ENCODE peak calls at places on chromosomes 7 and 10, in ten cellular contexts. One of them, this sample, is unnamed.

GRCh38 chr7:15305002-15305600 is 256.7 kb downstream of the AGMO start:
- DNase-seq in fibroblast of pulmonary artery: peak; percentile 66
- DNase-seq in RWPE1: peak; percentile 17
- DNase-seq in BJ: no peak
- DNase-seq in GM13976: peak; percentile 4
- DNase-seq in ascending aorta: no peak
- DNase-seq in glutamatergic neuron: peak; percentile 60
- DNase-seq in sigmoid colon: peak; percentile 72
- DNase-seq in AG10803: peak; percentile 60
- DNase-seq in stomach: peak; percentile 40
- DNase-seq in this sample: peak; percentile 35

GRCh38 chr7:80646088-80646961 is 7.9 kb downstream of the CD36 start:
- DNase-seq in glutamatergic neuron: no peak
- DNase-seq in BJ: no peak
- DNase-seq in fibroblast of pulmonary artery: no peak
- DNase-seq in ascending aorta: no peak
- DNase-seq in stomach: no peak
- DNase-seq in AG10803: no peak
- DNase-seq in sigmoid colon: no peak
- DNase-seq in RWPE1: no peak
- DNase-seq in GM13976: no peak
- DNase-seq in this sample: no peak

GRCh38 chr7:130941322-130942210 is 207.6 kb upstream of the KLF14 start:
- DNase-seq in ascending aorta: no peak
- DNase-seq in BJ: no peak
- DNase-seq in RWPE1: no peak
- DNase-seq in GM13976: no peak
- DNase-seq in AG10803: peak; percentile 61
- DNase-seq in stomach: peak; percentile 67
- DNase-seq in sigmoid colon: no peak
- DNase-seq in fibroblast of pulmonary artery: peak; percentile 53
- DNase-seq in glutamatergic neuron: no peak
- DNase-seq in this sample: no peak

GRCh38 chr7:111958889-111959288 is 247.3 kb downstream of the DOCK4 start:
- DNase-seq in fibroblast of pulmonary artery: no peak
- DNase-seq in AG10803: no peak
- DNase-seq in glutamatergic neuron: peak; percentile 21
- DNase-seq in sigmoid colon: no peak
- DNase-seq in RWPE1: peak; percentile 30
- DNase-seq in BJ: no peak
- DNase-seq in stomach: no peak
- DNase-seq in GM13976: no peak
- DNase-seq in ascending aorta: no peak
- DNase-seq in this sample: no peak

GRCh38 chr7:4282434-4283223 is 399.5 kb upstream of the FOXK1 start:
- DNase-seq in AG10803: no peak
- DNase-seq in fibroblast of pulmonary artery: no peak
- DNase-seq in stomach: no peak
- DNase-seq in sigmoid colon: no peak
- DNase-seq in GM13976: no peak
- DNase-seq in glutamatergic neuron: no peak
- DNase-seq in ascending aorta: no peak
- DNase-seq in BJ: no peak
- DNase-seq in RWPE1: peak; percentile 94
- DNase-seq in this sample: no peak

GRCh38 chr7:140671966-140672365 is 779 bp upstream of the ADCK2 start:
- DNase-seq in sigmoid colon: peak; percentile 48
- DNase-seq in GM13976: no peak
- DNase-seq in stomach: no peak
- DNase-seq in fibroblast of pulmonary artery: no peak
- DNase-seq in RWPE1: no peak
- DNase-seq in AG10803: no peak
- DNase-seq in ascending aorta: no peak
- DNase-seq in BJ: no peak
- DNase-seq in glutamatergic neuron: no peak
- DNase-seq in this sample: no peak

GRCh38 chr10:484441-484924 is 205.0 kb downstream of the DIP2C start:
- DNase-seq in GM13976: peak; percentile 65
- DNase-seq in sigmoid colon: no peak
- DNase-seq in RWPE1: peak; percentile 53
- DNase-seq in ascending aorta: no peak
- DNase-seq in AG10803: peak; percentile 42
- DNase-seq in stomach: peak; percentile 42
- DNase-seq in fibroblast of pulmonary artery: peak; percentile 27
- DNase-seq in glutamatergic neuron: no peak
- DNase-seq in BJ: no peak
- DNase-seq in this sample: peak; percentile 27

GRCh38 chr10:91300011-91300575 is 79.6 kb downstream of the PCGF5 start:
- DNase-seq in ascending aorta: no peak
- DNase-seq in GM13976: no peak
- DNase-seq in glutamatergic neuron: no peak
- DNase-seq in sigmoid colon: no peak
- DNase-seq in RWPE1: no peak
- DNase-seq in fibroblast of pulmonary artery: no peak
- DNase-seq in AG10803: no peak
- DNase-seq in stomach: no peak
- DNase-seq in BJ: no peak
- DNase-seq in this sample: no peak

GRCh38 chr7:100427762-100428198 is 723 bp downstream of the ZCWPW1 start:
- DNase-seq in fibroblast of pulmonary artery: no peak
- DNase-seq in GM13976: no peak
- DNase-seq in glutamatergic neuron: no peak
- DNase-seq in RWPE1: no peak
- DNase-seq in ascending aorta: no peak
- DNase-seq in AG10803: no peak
- DNase-seq in sigmoid colon: no peak
- DNase-seq in BJ: no peak
- DNase-seq in stomach: no peak
- DNase-seq in this sample: no peak

GRCh38 chr7:100430450-100431285 is 1.0 kb downstream of the MEPCE start:
- DNase-seq in fibroblast of pulmonary artery: no peak
- DNase-seq in RWPE1: peak; percentile 38
- DNase-seq in AG10803: peak; percentile 24
- DNase-seq in BJ: no peak
- DNase-seq in sigmoid colon: peak; percentile 73
- DNase-seq in stomach: no peak
- DNase-seq in ascending aorta: no peak
- DNase-seq in GM13976: peak; percentile 46
- DNase-seq in glutamatergic neuron: no peak
- DNase-seq in this sample: peak; percentile 69

GRCh38 chr7:100428199-100428966 is at the start of gene ZCWPW1:
- DNase-seq in stomach: peak; percentile 95
- DNase-seq in AG10803: peak; percentile 98
- DNase-seq in BJ: peak; percentile 81
- DNase-seq in glutamatergic neuron: peak; percentile 93
- DNase-seq in RWPE1: peak; percentile 96
- DNase-seq in ascending aorta: peak; percentile 87
- DNase-seq in fibroblast of pulmonary artery: peak; percentile 99
- DNase-seq in sigmoid colon: peak; percentile 99
- DNase-seq in GM13976: peak; percentile 93
- DNase-seq in this sample: peak; percentile 97

GRCh38 chr7:100429637-100430449 is at the start of gene MEPCE:
- DNase-seq in fibroblast of pulmonary artery: peak; percentile 96
- DNase-seq in ascending aorta: peak; percentile 89
- DNase-seq in AG10803: peak; percentile 96
- DNase-seq in BJ: peak; percentile 72
- DNase-seq in GM13976: peak; percentile 95
- DNase-seq in sigmoid colon: peak; percentile 99
- DNase-seq in stomach: peak; percentile 96
- DNase-seq in glutamatergic neuron: peak; percentile 99
- DNase-seq in RWPE1: peak; percentile 99
- DNase-seq in this sample: peak; percentile 97

DNA sequence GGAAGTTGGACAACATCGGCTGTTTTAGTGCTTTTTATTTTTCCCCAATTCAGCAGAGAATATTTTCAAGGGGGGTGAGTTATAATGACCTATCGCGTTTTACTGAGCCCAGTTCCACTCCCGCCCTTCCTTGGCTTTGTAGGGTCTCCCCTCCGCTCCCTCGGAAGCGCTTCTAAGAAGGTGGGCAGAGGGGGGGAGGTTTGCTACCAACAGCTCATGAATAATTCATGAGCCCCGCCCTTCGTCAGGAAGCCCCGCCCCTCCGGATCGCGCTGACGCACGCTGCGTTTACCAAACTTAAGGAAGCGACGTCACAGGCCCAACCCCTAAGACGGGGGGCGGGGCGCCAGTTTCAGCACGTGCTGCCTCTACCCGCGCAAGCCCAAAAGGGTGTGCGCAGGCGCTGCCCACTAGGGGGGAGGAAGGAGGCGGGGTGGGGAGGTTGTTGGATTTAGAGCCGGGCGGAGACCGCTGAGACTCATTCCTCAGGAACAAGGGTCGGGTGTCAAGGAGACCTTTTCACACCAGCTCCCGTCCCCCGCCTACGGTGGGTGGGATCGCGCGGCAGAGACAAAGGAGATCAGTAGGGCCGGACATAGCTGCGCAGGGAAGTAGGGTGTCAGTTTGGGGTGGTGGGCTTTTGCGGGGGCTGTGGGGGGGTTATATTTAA is 529 bp upstream of the MEPCE start:
- DNase-seq in ascending aorta: peak; percentile 100
- DNase-seq in GM13976: peak; percentile 96
- DNase-seq in RWPE1: peak; percentile 99
- DNase-seq in fibroblast of pulmonary artery: peak; percentile 100
- DNase-seq in AG10803: peak; percentile 100
- DNase-seq in glutamatergic neuron: peak; percentile 100
- DNase-seq in stomach: peak; percentile 100
- DNase-seq in BJ: peak; percentile 98
- DNase-seq in sigmoid colon: peak; percentile 100
- DNase-seq in this sample: peak; percentile 100
- TF ChIP-seq CTCF in ascending aorta: peak; percentile 49
- TF ChIP-seq CTCF in GM13976: no peak
- TF ChIP-seq CTCF in RWPE1: no peak
- TF ChIP-seq CTCF in fibroblast of pulmonary artery: no peak
- TF ChIP-seq CTCF in AG10803: peak; percentile 3
- TF ChIP-seq CTCF in glutamatergic neuron: peak; percentile 63
- TF ChIP-seq CTCF in stomach: no peak
- TF ChIP-seq CTCF in BJ: peak; percentile 5
- TF ChIP-seq CTCF in sigmoid colon: no peak
- TF ChIP-seq CTCF in this sample: no peak

GRCh38 chr10:104255244-104255981 is 721 bp downstream of the GSTO1 start:
- DNase-seq in RWPE1: peak; percentile 65
- DNase-seq in fibroblast of pulmonary artery: peak; percentile 85
- DNase-seq in ascending aorta: no peak
- DNase-seq in glutamatergic neuron: no peak
- DNase-seq in BJ: peak; percentile 63
- DNase-seq in sigmoid colon: no peak
- DNase-seq in GM13976: peak; percentile 62
- DNase-seq in AG10803: peak; percentile 83
- DNase-seq in stomach: no peak
- DNase-seq in this sample: no peak

GRCh38 chr10:104256335-104257080 is 1.8 kb downstream of the GSTO1 start:
- DNase-seq in GM13976: no peak
- DNase-seq in glutamatergic neuron: no peak
- DNase-seq in BJ: no peak
- DNase-seq in ascending aorta: no peak
- DNase-seq in stomach: no peak
- DNase-seq in sigmoid colon: no peak
- DNase-seq in RWPE1: no peak
- DNase-seq in fibroblast of pulmonary artery: peak; percentile 30
- DNase-seq in AG10803: no peak
- DNase-seq in this sample: no peak

GRCh38 chr10:104253576-104254410 is 899 bp upstream of the GSTO1 start:
- DNase-seq in ascending aorta: no peak
- DNase-seq in stomach: no peak
- DNase-seq in GM13976: no peak
- DNase-seq in fibroblast of pulmonary artery: no peak
- DNase-seq in RWPE1: no peak
- DNase-seq in sigmoid colon: no peak
- DNase-seq in glutamatergic neuron: no peak
- DNase-seq in AG10803: no peak
- DNase-seq in BJ: no peak
- DNase-seq in this sample: no peak

GRCh38 chr10:104253106-104253505 is 1.6 kb upstream of the GSTO1 start:
- DNase-seq in RWPE1: no peak
- DNase-seq in stomach: no peak
- DNase-seq in fibroblast of pulmonary artery: no peak
- DNase-seq in glutamatergic neuron: no peak
- DNase-seq in sigmoid colon: no peak
- DNase-seq in BJ: no peak
- DNase-seq in GM13976: no peak
- DNase-seq in AG10803: no peak
- DNase-seq in ascending aorta: no peak
- DNase-seq in this sample: peak; percentile 50

DNA sequence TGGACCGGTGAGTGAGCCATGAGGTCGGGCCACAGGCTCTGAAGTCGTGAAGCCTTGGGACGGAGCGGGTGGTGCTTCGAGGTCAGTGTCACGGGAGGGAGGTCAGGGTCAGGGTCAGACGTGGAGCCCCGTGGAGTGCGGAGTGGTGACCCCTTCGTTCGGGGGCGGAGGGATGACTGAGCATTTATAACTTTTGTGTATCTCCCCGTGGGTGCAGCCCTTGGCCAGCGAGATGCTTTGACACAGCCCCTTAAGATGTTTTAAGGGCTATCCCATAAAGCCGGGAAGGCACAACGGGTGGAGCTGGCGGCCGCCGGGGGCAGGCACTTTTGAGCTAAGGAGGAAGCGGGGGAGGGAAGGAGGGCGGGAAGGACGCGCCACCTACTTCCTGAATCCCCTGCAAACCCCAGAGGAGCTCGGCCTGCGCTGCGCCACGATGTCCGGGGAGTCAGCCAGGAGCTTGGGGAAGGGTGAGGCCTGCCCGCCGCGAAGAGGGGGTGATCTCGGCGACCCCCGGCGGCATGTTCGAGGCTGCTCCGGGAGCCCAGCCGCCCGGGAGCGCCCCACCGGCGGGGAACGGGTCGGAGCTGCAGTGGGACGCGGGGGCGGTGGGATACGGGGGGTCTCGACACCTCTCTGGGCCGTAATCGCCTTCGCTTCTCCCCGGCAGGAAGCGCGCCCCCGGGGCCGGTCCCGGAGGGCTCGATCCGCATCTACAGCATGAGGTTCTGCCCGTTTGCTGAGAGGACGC is at the start of gene GSTO1:
- DNase-seq in fibroblast of pulmonary artery: peak; percentile 82
- DNase-seq in stomach: peak; percentile 78
- DNase-seq in GM13976: peak; percentile 81
- DNase-seq in AG10803: peak; percentile 77
- DNase-seq in RWPE1: peak; percentile 82
- DNase-seq in sigmoid colon: peak; percentile 92
- DNase-seq in BJ: no peak
- DNase-seq in glutamatergic neuron: peak; percentile 48
- DNase-seq in ascending aorta: peak; percentile 59
- DNase-seq in this sample: peak; percentile 64
- TF ChIP-seq CTCF in fibroblast of pulmonary artery: no peak
- TF ChIP-seq CTCF in stomach: no peak
- TF ChIP-seq CTCF in GM13976: no peak
- TF ChIP-seq CTCF in AG10803: peak; percentile 10
- TF ChIP-seq CTCF in RWPE1: no peak
- TF ChIP-seq CTCF in sigmoid colon: no peak
- TF ChIP-seq CTCF in BJ: peak; percentile 24
- TF ChIP-seq CTCF in glutamatergic neuron: no peak
- TF ChIP-seq CTCF in ascending aorta: no peak
- TF ChIP-seq CTCF in this sample: no peak

DNA sequence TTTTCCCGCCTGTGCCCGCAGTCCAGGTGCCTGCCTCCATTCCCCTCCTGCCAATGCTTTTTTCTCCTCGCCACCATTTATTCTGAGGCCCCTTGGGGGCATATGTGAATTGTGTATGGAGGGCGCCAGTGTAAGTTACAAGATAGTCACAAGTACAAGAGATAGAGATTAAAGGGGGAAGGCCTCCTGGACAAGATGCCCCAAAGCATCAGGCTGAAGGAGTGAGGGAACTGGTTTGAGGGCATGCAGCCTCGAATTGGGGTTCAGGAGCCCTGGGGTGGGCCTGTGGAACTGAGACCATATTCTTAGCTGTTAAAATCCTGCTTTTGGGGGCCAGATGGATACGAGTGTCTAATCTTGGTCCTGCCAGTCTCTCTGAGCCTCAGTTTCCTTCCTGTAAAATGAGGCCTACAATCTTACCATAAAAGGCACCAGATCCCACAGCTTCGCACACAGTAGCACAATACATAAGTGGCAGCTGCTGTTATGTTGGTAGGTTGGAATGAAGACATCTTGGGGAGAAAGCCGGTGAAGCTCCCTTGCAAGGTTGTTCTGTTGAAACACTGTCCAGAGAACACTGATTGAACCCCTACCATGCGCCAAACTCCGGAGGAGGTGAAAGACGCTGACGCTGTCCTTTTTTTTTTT is 545 bp upstream of the COMTD1 start:
- DNase-seq in AG10803: no peak
- DNase-seq in ascending aorta: no peak
- DNase-seq in GM13976: no peak
- DNase-seq in RWPE1: no peak
- DNase-seq in BJ: no peak
- DNase-seq in glutamatergic neuron: no peak
- DNase-seq in sigmoid colon: peak; percentile 49
- DNase-seq in stomach: no peak
- DNase-seq in fibroblast of pulmonary artery: no peak
- DNase-seq in this sample: no peak
- TF ChIP-seq CTCF in AG10803: no peak
- TF ChIP-seq CTCF in ascending aorta: no peak
- TF ChIP-seq CTCF in GM13976: no peak
- TF ChIP-seq CTCF in RWPE1: peak; percentile 47
- TF ChIP-seq CTCF in BJ: no peak
- TF ChIP-seq CTCF in glutamatergic neuron: peak; percentile 52
- TF ChIP-seq CTCF in sigmoid colon: no peak
- TF ChIP-seq CTCF in stomach: no peak
- TF ChIP-seq CTCF in fibroblast of pulmonary artery: no peak
- TF ChIP-seq CTCF in this sample: peak; percentile 70

DNA sequence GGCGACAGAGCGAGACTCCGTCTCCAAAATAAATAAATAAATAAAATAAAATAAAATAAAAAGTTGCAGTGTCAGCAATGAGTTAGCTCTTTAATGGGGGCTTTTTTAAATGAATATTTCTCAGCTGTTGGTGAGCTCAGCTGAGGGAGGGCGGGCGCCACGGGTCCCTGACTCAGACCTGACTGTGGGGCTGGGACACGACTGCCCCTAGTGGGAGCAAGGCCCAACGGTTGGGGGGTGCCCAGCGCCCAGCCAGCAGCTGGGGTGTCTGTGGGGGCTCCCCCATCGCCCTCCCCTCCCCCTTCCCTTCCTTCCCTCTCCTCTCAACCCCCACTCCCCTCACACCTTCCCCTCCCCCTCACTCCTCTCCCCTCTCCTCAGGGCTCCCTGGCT is 46.6 kb downstream of the PWWP2B start:
- DNase-seq in AG10803: peak; percentile 23
- DNase-seq in stomach: no peak
- DNase-seq in BJ: no peak
- DNase-seq in GM13976: peak; percentile 75
- DNase-seq in glutamatergic neuron: no peak
- DNase-seq in fibroblast of pulmonary artery: no peak
- DNase-seq in sigmoid colon: no peak
- DNase-seq in ascending aorta: no peak
- DNase-seq in RWPE1: no peak
- DNase-seq in this sample: peak; percentile 92
- TF ChIP-seq CTCF in AG10803: peak; percentile 53
- TF ChIP-seq CTCF in stomach: no peak
- TF ChIP-seq CTCF in BJ: peak; percentile 69
- TF ChIP-seq CTCF in GM13976: peak; percentile 28
- TF ChIP-seq CTCF in glutamatergic neuron: no peak
- TF ChIP-seq CTCF in fibroblast of pulmonary artery: peak; percentile 41
- TF ChIP-seq CTCF in sigmoid colon: no peak
- TF ChIP-seq CTCF in ascending aorta: no peak
- TF ChIP-seq CTCF in RWPE1: peak; percentile 36
- TF ChIP-seq CTCF in this sample: peak; percentile 67